ENCODE peak calls at places on chromosomes 6 and 20, in six cellular contexts. X, R, N, F, G and D are unnamed samples.

GRCh38 chr20:25065625-25066338 is 7.8 kb upstream of the ACSS1 start:
- DNase-seq in X (peak; percentile 63), R (peak; percentile 65), N (peak; percentile 42), F (peak; percentile 43), G (no peak), D (peak; percentile 31)

GRCh38 chr20:26208296-26209091 is 511.8 kb upstream of the ZNF337 start:
- DNase-seq in X (peak; percentile 53), R (no peak), N (no peak), F (no peak), G (peak; percentile 17), D (no peak)

GRCh38 chr6:113994934-113995342 is 24.0 kb upstream of the HDAC2 start:
- DNase-seq in X (peak; percentile 44), R (peak; percentile 87), N (no peak), F (peak; percentile 21), G (no peak), D (peak; percentile 88)

GRCh38 chr20:47139934-47140333 is 216.6 kb downstream of the ZMYND8 start:
- DNase-seq in X (no peak), R (peak; percentile 38), N (no peak), F (no peak), G (no peak), D (no peak)

GRCh38 chr6:10542135-10542689 is 21.1 kb downstream of the GCNT2 start:
- DNase-seq in X (no peak), R (no peak), N (no peak), F (no peak), G (no peak), D (no peak)

GRCh38 chr6:153131037-153131981 is at the start of gene RGS17:
- DNase-seq in X (peak; percentile 100), R (no peak), N (no peak), F (no peak), G (peak; percentile 53), D (no peak)

GRCh38 chr6:54681987-54682386 is 164.6 kb upstream of the FAM83B start:
- DNase-seq in X (no peak), R (no peak), N (no peak), F (no peak), G (no peak), D (peak; percentile 12)

GRCh38 chr6:133637874-133638273 is 251.0 kb upstream of the TCF21 start:
- DNase-seq in X (no peak), R (no peak), N (no peak), F (no peak), G (no peak), D (no peak)

GRCh38 chr6:52317841-52318581 is 33.5 kb upstream of the MCM3 start:
- DNase-seq in X (no peak), R (peak; percentile 63), N (peak; percentile 62), F (no peak), G (no peak), D (no peak)

GRCh38 chr20:23231561-23232218 is 118.9 kb upstream of the NXT1 start:
- DNase-seq in X (no peak), R (peak; percentile 45), N (no peak), F (no peak), G (no peak), D (no peak)

GRCh38 chr6:27056615-27057014 is 190.9 kb upstream of the PRSS16 start:
- DNase-seq in X (no peak), R (no peak), N (no peak), F (no peak), G (no peak), D (no peak)

GRCh38 chr6:27049863-27050781 is 197.4 kb upstream of the PRSS16 start:
- DNase-seq in X (no peak), R (no peak), N (no peak), F (no peak), G (no peak), D (no peak)

DNA sequence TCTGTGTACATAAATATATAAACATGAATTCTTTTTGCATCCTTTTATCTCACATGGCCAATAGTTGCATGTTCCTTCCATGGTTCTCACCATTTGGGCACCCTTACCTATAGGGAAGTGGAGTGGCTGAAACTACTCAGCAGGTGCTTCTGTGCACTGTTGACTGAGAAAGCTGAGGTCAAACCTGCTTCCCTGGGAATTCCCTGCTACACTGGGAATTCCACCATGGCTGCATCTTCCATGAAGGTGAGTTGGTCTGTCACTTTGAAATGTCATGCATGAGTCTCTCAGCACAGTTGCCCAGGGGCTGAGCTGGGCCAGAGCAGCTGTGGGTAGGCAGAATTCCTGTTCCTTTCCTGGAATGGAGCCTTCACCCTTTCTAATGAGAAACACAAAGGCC is 193.8 kb upstream of the PRSS16 start:
- DNase-seq in X (no peak), R (no peak), N (peak; percentile 38), F (no peak), G (no peak), D (no peak)
- TF ChIP-seq JUND in X (no peak), R (no peak), N (no peak), F (no peak), G (no peak), D (no peak)

GRCh38 chr6:107506145-107506544 is 16.2 kb downstream of the SOBP start:
- DNase-seq in X (no peak), R (peak; percentile 19), N (no peak), F (no peak), G (no peak), D (no peak)

GRCh38 chr6:107510108-107510507 is 20.2 kb downstream of the SOBP start:
- DNase-seq in X (no peak), R (no peak), N (no peak), F (peak; percentile 33), G (no peak), D (no peak)

GRCh38 chr6:107513214-107513613 is 23.3 kb downstream of the SOBP start:
- DNase-seq in X (no peak), R (no peak), N (no peak), F (no peak), G (no peak), D (no peak)

GRCh38 chr6:107511410-107512070 is 21.6 kb downstream of the SOBP start:
- DNase-seq in X (no peak), R (no peak), N (no peak), F (no peak), G (no peak), D (no peak)

DNA sequence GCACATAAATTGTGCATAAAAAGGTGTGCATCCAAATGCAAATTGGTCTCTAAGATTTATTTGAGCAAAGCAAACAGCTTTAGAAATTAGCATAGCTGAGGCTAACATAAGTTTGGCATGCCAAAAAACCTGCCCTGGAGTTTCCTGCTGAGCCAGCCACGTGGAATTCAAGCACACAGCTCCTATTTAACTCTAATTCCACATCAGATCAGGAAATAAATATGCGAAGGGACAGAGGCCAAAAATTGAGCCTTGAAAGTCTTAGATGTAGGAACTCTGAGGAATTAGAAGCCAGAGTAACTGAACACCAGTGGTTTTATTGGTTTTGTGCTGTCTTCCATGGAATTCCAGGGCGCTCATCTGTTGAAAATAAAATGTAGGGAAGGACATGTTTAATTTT is 19.6 kb downstream of the SOBP start:
- DNase-seq in X (no peak), R (no peak), N (no peak), F (no peak), G (no peak), D (no peak)
- TF ChIP-seq RAD21 in X (no peak), R (no peak), N (no peak), F (no peak), G (no peak), D (no peak)

GRCh38 chr20:36441416-36441815 is 99.9 kb upstream of the MYL9 start:
- DNase-seq in X (no peak), R (no peak), N (no peak), F (no peak), G (no peak), D (no peak)
- TF ChIP-seq POLR2AphosphoS5 in X (no peak), R (no peak), N (no peak), F (no peak), G (no peak), D (no peak)

GRCh38 chr6:149636116-149636515 is 12.4 kb downstream of the KATNA1 start:
- DNase-seq in X (no peak), R (no peak), N (no peak), F (no peak), G (no peak), D (peak; percentile 41)
- TF ChIP-seq JUND in X (peak; percentile 7), R (no peak), N (no peak), F (no peak), G (no peak), D (peak; percentile 31)

GRCh38 chr20:34891166-34892062 is 15.0 kb downstream of the ACSS2 start:
- DNase-seq in X (no peak), R (no peak), N (no peak), F (no peak), G (no peak), D (peak; percentile 64)
- TF ChIP-seq RAD21 in X (no peak), R (no peak), N (no peak), F (no peak), G (no peak), D (no peak)

GRCh38 chr6:164832410-164832809 is 477.0 kb downstream of the C6orf118 start:
- DNase-seq in X (no peak), R (no peak), N (no peak), F (no peak), G (no peak), D (no peak)

GRCh38 chr6:164827537-164827936 is 481.9 kb downstream of the C6orf118 start:
- DNase-seq in X (no peak), R (no peak), N (no peak), F (no peak), G (no peak), D (no peak)

GRCh38 chr6:164825386-164825785 is 484.0 kb downstream of the C6orf118 start:
- DNase-seq in X (no peak), R (no peak), N (no peak), F (no peak), G (no peak), D (no peak)

GRCh38 chr6:164826831-164827468 is 482.5 kb downstream of the C6orf118 start:
- DNase-seq in X (no peak), R (no peak), N (no peak), F (no peak), G (no peak), D (no peak)
- TF ChIP-seq POLR2AphosphoS5 in X (no peak), R (no peak), N (no peak), F (no peak), G (no peak), D (no peak)